ENCODE peak calls at places on chromosomes 6 and 20, in six cellular contexts. One of them, this sample, is unnamed.

GRCh38 chr6:112939543-112939942 is 592.4 kb downstream of the RFPL4B start:
- DNase-seq in right lobe of liver: no peak
- DNase-seq in GM10248: no peak
- DNase-seq in uterus: no peak
- DNase-seq in testis: no peak
- DNase-seq in osteoblast: no peak
- DNase-seq in this sample: no peak

GRCh38 chr20:13318871-13319521 is 97.9 kb downstream of the ISM1 start:
- DNase-seq in right lobe of liver: no peak
- DNase-seq in GM10248: no peak
- DNase-seq in uterus: no peak
- DNase-seq in testis: no peak
- DNase-seq in osteoblast: no peak
- DNase-seq in this sample: no peak

GRCh38 chr20:23085415-23086055 is 589 bp downstream of the CD93 start:
- DNase-seq in right lobe of liver: no peak
- DNase-seq in GM10248: no peak
- DNase-seq in uterus: no peak
- DNase-seq in testis: no peak
- DNase-seq in osteoblast: no peak
- DNase-seq in this sample: no peak

GRCh38 chr6:110421749-110422443 is 6.5 kb upstream of the DDO start:
- DNase-seq in right lobe of liver: no peak
- DNase-seq in GM10248: no peak
- DNase-seq in uterus: no peak
- DNase-seq in testis: no peak
- DNase-seq in osteoblast: no peak
- DNase-seq in this sample: no peak

GRCh38 chr6:52839124-52840055 is 1.2 kb downstream of the GSTA5 start:
- DNase-seq in right lobe of liver: no peak
- DNase-seq in GM10248: peak; percentile 56
- DNase-seq in uterus: no peak
- DNase-seq in testis: peak; percentile 74
- DNase-seq in osteoblast: peak; percentile 65
- DNase-seq in this sample: peak; percentile 22

GRCh38 chr6:113833537-113833936 is 23.6 kb upstream of the MARCKS start:
- DNase-seq in right lobe of liver: no peak
- DNase-seq in GM10248: no peak
- DNase-seq in uterus: no peak
- DNase-seq in testis: no peak
- DNase-seq in osteoblast: peak; percentile 39
- DNase-seq in this sample: no peak

GRCh38 chr20:63087872-63088680 is 81.3 kb upstream of the BHLHE23 start:
- DNase-seq in right lobe of liver: peak; percentile 28
- DNase-seq in GM10248: no peak
- DNase-seq in uterus: peak; percentile 3
- DNase-seq in testis: peak; percentile 10
- DNase-seq in osteoblast: peak; percentile 36
- DNase-seq in this sample: no peak

GRCh38 chr20:38094373-38094775 is 60.8 kb downstream of the RPRD1B start:
- DNase-seq in right lobe of liver: no peak
- DNase-seq in GM10248: peak; percentile 72
- DNase-seq in uterus: peak; percentile 57
- DNase-seq in testis: no peak
- DNase-seq in osteoblast: no peak
- DNase-seq in this sample: no peak

GRCh38 chr20:20694591-20694990 is 17.9 kb downstream of the RALGAPA2 start:
- DNase-seq in right lobe of liver: no peak
- DNase-seq in GM10248: no peak
- DNase-seq in uterus: no peak
- DNase-seq in testis: no peak
- DNase-seq in osteoblast: no peak
- DNase-seq in this sample: no peak

GRCh38 chr6:3795836-3796395 is 44.4 kb upstream of the PXDC1 start:
- DNase-seq in right lobe of liver: no peak
- DNase-seq in GM10248: no peak
- DNase-seq in uterus: no peak
- DNase-seq in testis: no peak
- DNase-seq in osteoblast: no peak
- DNase-seq in this sample: no peak

GRCh38 chr20:50054626-50055511 is 58.1 kb downstream of the UBE2V1 start:
- DNase-seq in right lobe of liver: no peak
- DNase-seq in GM10248: no peak
- DNase-seq in uterus: no peak
- DNase-seq in testis: peak; percentile 53
- DNase-seq in osteoblast: peak; percentile 68
- DNase-seq in this sample: no peak

GRCh38 chr6:30260036-30260504 is 46.9 kb upstream of the TRIM26 start:
- DNase-seq in right lobe of liver: no peak
- DNase-seq in GM10248: no peak
- DNase-seq in uterus: no peak
- DNase-seq in testis: no peak
- DNase-seq in osteoblast: peak; percentile 18
- DNase-seq in this sample: no peak

GRCh38 chr6:156862711-156863110 is 85.5 kb downstream of the ARID1B start:
- DNase-seq in right lobe of liver: no peak
- DNase-seq in GM10248: no peak
- DNase-seq in uterus: no peak
- DNase-seq in testis: no peak
- DNase-seq in osteoblast: no peak
- DNase-seq in this sample: no peak

GRCh38 chr6:84314377-84314898 is 87.0 kb upstream of the CEP162 start:
- DNase-seq in right lobe of liver: no peak
- DNase-seq in GM10248: no peak
- DNase-seq in uterus: no peak
- DNase-seq in testis: no peak
- DNase-seq in osteoblast: no peak
- DNase-seq in this sample: no peak

GRCh38 chr20:57224641-57225138 is 41.8 kb downstream of the BMP7 start:
- DNase-seq in right lobe of liver: no peak
- DNase-seq in GM10248: no peak
- DNase-seq in uterus: no peak
- DNase-seq in testis: no peak
- DNase-seq in osteoblast: peak; percentile 50
- DNase-seq in this sample: no peak

GRCh38 chr6:124670801-124671200 is 291.4 kb upstream of the RNF217 start:
- DNase-seq in right lobe of liver: no peak
- DNase-seq in GM10248: no peak
- DNase-seq in uterus: no peak
- DNase-seq in testis: no peak
- DNase-seq in osteoblast: no peak
- DNase-seq in this sample: no peak

GRCh38 chr6:41976794-41977484 is 35.3 kb upstream of the CCND3 start:
- DNase-seq in right lobe of liver: no peak
- DNase-seq in GM10248: peak; percentile 31
- DNase-seq in uterus: no peak
- DNase-seq in testis: no peak
- DNase-seq in osteoblast: peak; percentile 88
- DNase-seq in this sample: no peak

GRCh38 chr20:17602493-17602892 is 32.6 kb downstream of the DSTN start:
- DNase-seq in right lobe of liver: no peak
- DNase-seq in GM10248: no peak
- DNase-seq in uterus: no peak
- DNase-seq in testis: no peak
- DNase-seq in osteoblast: no peak
- DNase-seq in this sample: no peak

GRCh38 chr20:16246870-16247269 is 326.4 kb downstream of the KIF16B start:
- DNase-seq in right lobe of liver: no peak
- DNase-seq in GM10248: no peak
- DNase-seq in uterus: no peak
- DNase-seq in testis: peak; percentile 49
- DNase-seq in osteoblast: no peak
- DNase-seq in this sample: no peak

GRCh38 chr20:16245879-16246278 is 327.4 kb downstream of the KIF16B start:
- DNase-seq in right lobe of liver: no peak
- DNase-seq in GM10248: no peak
- DNase-seq in uterus: no peak
- DNase-seq in testis: no peak
- DNase-seq in osteoblast: no peak
- DNase-seq in this sample: no peak

GRCh38 chr20:16240355-16240754 is 332.9 kb downstream of the KIF16B start:
- DNase-seq in right lobe of liver: no peak
- DNase-seq in GM10248: no peak
- DNase-seq in uterus: no peak
- DNase-seq in testis: no peak
- DNase-seq in osteoblast: no peak
- DNase-seq in this sample: no peak

GRCh38 chr20:16243470-16243869 is 329.8 kb downstream of the KIF16B start:
- DNase-seq in right lobe of liver: no peak
- DNase-seq in GM10248: no peak
- DNase-seq in uterus: no peak
- DNase-seq in testis: peak; percentile 62
- DNase-seq in osteoblast: no peak
- DNase-seq in this sample: no peak

DNA sequence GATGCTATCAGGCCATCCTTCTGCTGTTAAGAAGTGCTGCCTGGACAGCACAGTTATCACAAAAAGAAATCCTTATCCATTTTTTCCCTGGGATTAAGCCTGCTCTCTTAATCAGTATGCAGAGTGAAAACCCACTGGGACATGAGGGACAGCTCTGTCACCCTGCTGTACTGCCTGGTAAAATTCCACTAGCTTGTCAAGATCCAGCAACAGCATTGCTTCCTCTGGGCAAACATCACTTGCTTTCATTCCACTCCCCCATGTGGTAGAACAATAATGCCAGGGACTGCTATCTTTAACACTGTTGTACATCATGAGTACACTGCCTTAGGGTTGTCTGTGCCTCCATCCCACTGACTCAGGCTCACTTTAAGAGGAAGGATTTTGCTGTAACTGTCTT is 331.3 kb downstream of the KIF16B start:
- DNase-seq in right lobe of liver: no peak
- DNase-seq in GM10248: no peak
- DNase-seq in uterus: no peak
- DNase-seq in testis: peak; percentile 31
- DNase-seq in osteoblast: no peak
- DNase-seq in this sample: no peak
- TF ChIP-seq CTCF in right lobe of liver: no peak
- TF ChIP-seq CTCF in GM10248: peak; percentile 34
- TF ChIP-seq CTCF in uterus: no peak
- TF ChIP-seq CTCF in testis: no peak
- TF ChIP-seq CTCF in osteoblast: no peak
- TF ChIP-seq CTCF in this sample: no peak

GRCh38 chr6:593139-593906 is 63.6 kb downstream of the HUS1B start:
- DNase-seq in right lobe of liver: no peak
- DNase-seq in GM10248: peak; percentile 67
- DNase-seq in uterus: peak; percentile 60
- DNase-seq in testis: peak; percentile 78
- DNase-seq in osteoblast: peak; percentile 82
- DNase-seq in this sample: peak; percentile 59
- TF ChIP-seq CTCF in right lobe of liver: peak; percentile 71
- TF ChIP-seq CTCF in GM10248: peak; percentile 42
- TF ChIP-seq CTCF in uterus: peak; percentile 79
- TF ChIP-seq CTCF in testis: peak; percentile 82
- TF ChIP-seq CTCF in osteoblast: peak; percentile 62
- TF ChIP-seq CTCF in this sample: no peak

DNA sequence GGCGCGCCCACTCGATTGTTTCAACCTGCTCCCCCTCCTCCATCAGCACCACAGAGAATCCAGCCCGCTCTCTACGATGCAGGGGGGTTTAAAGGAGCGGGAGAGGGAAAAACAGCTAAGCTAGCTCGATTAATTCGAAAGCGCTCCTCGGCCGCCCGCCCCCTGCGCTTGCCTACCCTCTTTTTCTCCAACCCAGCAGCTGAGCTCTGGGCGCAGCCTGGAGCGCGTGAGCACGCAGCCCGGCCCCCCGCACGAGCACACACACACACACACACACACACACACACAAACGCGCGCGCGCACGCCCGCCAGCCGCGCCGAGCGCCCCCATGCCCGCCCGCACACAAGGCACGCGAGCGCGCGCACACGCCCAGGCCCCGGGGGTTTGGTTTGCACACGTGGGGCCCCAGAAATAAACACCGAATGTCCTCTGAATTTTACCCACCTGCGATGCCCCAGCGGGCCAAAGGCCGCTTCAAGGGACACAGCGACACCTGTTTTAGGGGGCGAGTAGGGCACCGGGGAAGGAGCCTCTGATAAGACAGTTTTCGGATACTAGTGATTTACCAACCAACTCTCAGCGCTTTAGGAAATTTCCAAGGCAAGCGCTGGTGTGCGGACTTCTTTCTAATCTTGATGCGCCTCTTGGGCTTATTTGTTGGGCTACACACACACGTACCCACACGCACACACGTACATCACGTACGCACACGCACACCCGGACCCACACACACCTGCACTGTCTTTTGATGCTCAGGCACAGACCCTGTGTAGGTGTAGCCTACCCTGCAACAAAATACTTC is 787 bp upstream of the NRN1 start:
- DNase-seq in right lobe of liver: no peak
- DNase-seq in GM10248: peak; percentile 60
- DNase-seq in uterus: no peak
- DNase-seq in testis: no peak
- DNase-seq in osteoblast: peak; percentile 85
- DNase-seq in this sample: no peak
- TF ChIP-seq CTCF in right lobe of liver: no peak
- TF ChIP-seq CTCF in GM10248: peak; percentile 16
- TF ChIP-seq CTCF in uterus: no peak
- TF ChIP-seq CTCF in testis: no peak
- TF ChIP-seq CTCF in osteoblast: no peak
- TF ChIP-seq CTCF in this sample: no peak

GRCh38 chr6:390914-391558 is 516 bp upstream of the IRF4 start:
- DNase-seq in right lobe of liver: no peak
- DNase-seq in GM10248: peak; percentile 54
- DNase-seq in uterus: no peak
- DNase-seq in testis: no peak
- DNase-seq in osteoblast: peak; percentile 91
- DNase-seq in this sample: no peak
- TF ChIP-seq CTCF in right lobe of liver: no peak
- TF ChIP-seq CTCF in GM10248: no peak
- TF ChIP-seq CTCF in uterus: no peak
- TF ChIP-seq CTCF in testis: no peak
- TF ChIP-seq CTCF in osteoblast: no peak
- TF ChIP-seq CTCF in this sample: no peak

GRCh38 chr20:51492167-51493092 is 50.1 kb downstream of the NFATC2 start:
- DNase-seq in right lobe of liver: no peak
- DNase-seq in GM10248: no peak
- DNase-seq in uterus: peak; percentile 84
- DNase-seq in testis: peak; percentile 76
- DNase-seq in osteoblast: no peak
- DNase-seq in this sample: no peak
- TF ChIP-seq CTCF in right lobe of liver: no peak
- TF ChIP-seq CTCF in GM10248: no peak
- TF ChIP-seq CTCF in uterus: no peak
- TF ChIP-seq CTCF in testis: no peak
- TF ChIP-seq CTCF in osteoblast: no peak
- TF ChIP-seq CTCF in this sample: no peak

GRCh38 chr6:154592199-154592860 is 81.8 kb upstream of the CNKSR3 start:
- DNase-seq in right lobe of liver: no peak
- DNase-seq in GM10248: no peak
- DNase-seq in uterus: no peak
- DNase-seq in testis: no peak
- DNase-seq in osteoblast: no peak
- DNase-seq in this sample: no peak
- TF ChIP-seq CTCF in right lobe of liver: no peak
- TF ChIP-seq CTCF in GM10248: no peak
- TF ChIP-seq CTCF in uterus: no peak
- TF ChIP-seq CTCF in testis: no peak
- TF ChIP-seq CTCF in osteoblast: no peak
- TF ChIP-seq CTCF in this sample: no peak

GRCh38 chr6:116060572-116061283 is at the start of gene FRK:
- DNase-seq in right lobe of liver: peak; percentile 63
- DNase-seq in GM10248: no peak
- DNase-seq in uterus: no peak
- DNase-seq in testis: peak; percentile 31
- DNase-seq in osteoblast: peak; percentile 34
- DNase-seq in this sample: no peak
- TF ChIP-seq CTCF in right lobe of liver: peak; percentile 32
- TF ChIP-seq CTCF in GM10248: no peak
- TF ChIP-seq CTCF in uterus: no peak
- TF ChIP-seq CTCF in testis: no peak
- TF ChIP-seq CTCF in osteoblast: peak; percentile 41
- TF ChIP-seq CTCF in this sample: no peak